ENCODE peak calls at places on chromosome 3, in ten cellular contexts. Q is naive thymus-derived CD4-positive, alpha-beta T cell; A is transverse colon; Y is CD4-positive, CD25-positive, alpha-beta regulatory T cell; U is Peyer's patch; V is OCI-LY7; I is heart right ventricle; E is GM23248; O is endodermal cell; S is mesenchymal stem cell. H is an unnamed sample.
A peak's percentile ranks its signal among the peaks of the same experiment; 100 is the strongest.

GRCh38 chr3:13845806-13846205 is 34.1 kb downstream of the WNT7A start:
- DNase-seq in S (no peak), E (no peak), Q (no peak), I (no peak), V (no peak), O (no peak), A (no peak), Y (no peak), U (no peak), H (no peak)

GRCh38 chr3:142210608-142211007 is 14.8 kb downstream of the GK5 start:
- DNase-seq in U (no peak), O (no peak), V (peak; percentile 23), I (no peak), Q (no peak), S (peak; percentile 41), E (peak; percentile 38), A (no peak), Y (no peak), H (no peak)

GRCh38 chr3:134795776-134796312 is 784 bp downstream of the EPHB1 start:
- DNase-seq in O (peak; percentile 86), Y (no peak), V (no peak), E (peak; percentile 71), U (no peak), I (no peak), A (no peak), S (peak; percentile 23), Q (no peak), H (no peak)

GRCh38 chr3:182682263-182683229 is 110.8 kb upstream of the ATP11B start:
- DNase-seq in E (peak; percentile 64), Q (peak; percentile 42), A (peak; percentile 77), O (peak; percentile 91), U (peak; percentile 74), Y (peak; percentile 17), V (peak; percentile 76), I (peak; percentile 47), S (peak; percentile 57), H (peak; percentile 30)

GRCh38 chr3:79258479-79258878 is 509.3 kb downstream of the ROBO1 start:
- DNase-seq in Y (no peak), A (no peak), Q (no peak), U (no peak), S (no peak), V (no peak), O (no peak), E (peak; percentile 74), I (no peak), H (no peak)

GRCh38 chr3:120111898-120112297 is 17.7 kb upstream of the GSK3B start:
- DNase-seq in A (no peak), Q (no peak), Y (no peak), O (no peak), E (no peak), I (no peak), S (no peak), U (no peak), V (no peak), H (peak; percentile 45)

GRCh38 chr3:52860424-52860768 is 25.6 kb upstream of the MUSTN1 start:
- DNase-seq in U (no peak), V (no peak), Y (no peak), E (no peak), O (no peak), S (no peak), I (no peak), Q (no peak), A (no peak), H (no peak)

GRCh38 chr3:127041264-127041820 is 58.4 kb downstream of the PLXNA1 start:
- DNase-seq in I (no peak), A (no peak), S (no peak), V (no peak), Y (no peak), U (peak; percentile 35), Q (no peak), O (no peak), E (no peak), H (no peak)

GRCh38 chr3:77320514-77320913 is 280.6 kb downstream of the ROBO2 start:
- DNase-seq in O (no peak), V (peak; percentile 37), I (no peak), Y (no peak), E (peak; percentile 52), U (no peak), S (peak; percentile 60), Q (no peak), A (no peak), H (no peak)

GRCh38 chr3:55988905-55989304 is 479.4 kb downstream of the ERC2 start:
- DNase-seq in E (no peak), O (no peak), S (no peak), Y (no peak), U (no peak), A (no peak), Q (no peak), I (peak; percentile 5), V (no peak), H (no peak)

GRCh38 chr3:83843716-83844115 is 1115.1 kb upstream of the CADM2 start:
- DNase-seq in E (no peak), U (no peak), S (no peak), V (no peak), Y (no peak), A (no peak), O (no peak), I (no peak), Q (no peak), H (no peak)

GRCh38 chr3:65689436-65689835 is 349.3 kb downstream of the MAGI1 start:
- DNase-seq in U (no peak), Y (no peak), S (no peak), V (no peak), Q (no peak), A (no peak), E (no peak), I (no peak), O (no peak), H (no peak)

GRCh38 chr3:36434682-36435426 is 54.5 kb downstream of the STAC start:
- DNase-seq in Y (no peak), V (no peak), O (no peak), I (no peak), A (no peak), E (peak; percentile 81), U (no peak), S (no peak), Q (no peak), H (no peak)

GRCh38 chr3:11539218-11539617 is 104.5 kb downstream of the VGLL4 start:
- DNase-seq in E (no peak), V (no peak), O (no peak), I (no peak), Y (no peak), U (no peak), A (no peak), S (no peak), Q (no peak), H (no peak)

GRCh38 chr3:140905557-140905956 is 36.1 kb upstream of the SLC25A36 start:
- DNase-seq in I (no peak), V (no peak), Y (no peak), S (no peak), A (no peak), U (no peak), E (peak; percentile 9), Q (no peak), O (no peak), H (no peak)

GRCh38 chr3:72388117-72388516 is 460.1 kb downstream of the SHQ1 start:
- DNase-seq in U (no peak), Y (no peak), A (no peak), I (no peak), E (no peak), O (no peak), S (no peak), Q (no peak), V (no peak), H (no peak)
- H3K36me3 ChIP-seq in U (no peaks in the 10 kb centered on the region), Y (no peaks in the 10 kb centered on the region), A (no peaks in the 10 kb centered on the region), I (no peaks in the 10 kb centered on the region), E (no peaks in the 10 kb centered on the region), O (no peaks in the 10 kb centered on the region), S (no peaks in the 10 kb centered on the region), Q (no peaks in the 10 kb centered on the region), V (no peaks in the 10 kb centered on the region), H (no peaks in the 10 kb centered on the region)

GRCh38 chr3:69806735-69807438 is 67.6 kb downstream of the MITF start:
- DNase-seq in U (no peak), Q (no peak), O (no peak), Y (no peak), I (no peak), E (peak; percentile 83), V (no peak), A (no peak), S (peak; percentile 88), H (no peak)
- H3K36me3 ChIP-seq in U (no peaks in the 10 kb centered on the region), Q (no peaks in the 10 kb centered on the region), O (no peaks in the 10 kb centered on the region), Y (no peaks in the 10 kb centered on the region), I (no peaks in the 10 kb centered on the region), E (no peaks in the 10 kb centered on the region), V (no peaks in the 10 kb centered on the region), A (no peaks in the 10 kb centered on the region), S (no peaks in the 10 kb centered on the region), H (no peaks in the 10 kb centered on the region)

GRCh38 chr3:45595364-45596154 is 1.0 kb downstream of the LIMD1 start:
- DNase-seq in S (no peak), I (peak; percentile 67), E (no peak), Y (no peak), U (peak; percentile 70), A (peak; percentile 73), O (no peak), V (peak; percentile 36), Q (no peak), H (peak; percentile 36)

GRCh38 chr3:45599424-45599886 is 4.9 kb downstream of the LIMD1 start:
- DNase-seq in I (no peak), O (no peak), Y (no peak), A (peak; percentile 51), S (no peak), V (no peak), U (no peak), E (no peak), Q (no peak), H (peak; percentile 39)

GRCh38 chr3:45596290-45596791 is 1.8 kb downstream of the LIMD1 start:
- DNase-seq in O (no peak), S (no peak), Q (no peak), E (no peak), I (no peak), U (no peak), A (peak; percentile 59), V (peak; percentile 97), Y (no peak), H (no peak)

GRCh38 chr3:45597166-45597565 is 2.6 kb downstream of the LIMD1 start:
- DNase-seq in V (peak; percentile 10), A (peak; percentile 24), U (no peak), O (no peak), Q (no peak), I (no peak), S (peak; percentile 30), Y (no peak), E (peak; percentile 71), H (no peak)

DNA sequence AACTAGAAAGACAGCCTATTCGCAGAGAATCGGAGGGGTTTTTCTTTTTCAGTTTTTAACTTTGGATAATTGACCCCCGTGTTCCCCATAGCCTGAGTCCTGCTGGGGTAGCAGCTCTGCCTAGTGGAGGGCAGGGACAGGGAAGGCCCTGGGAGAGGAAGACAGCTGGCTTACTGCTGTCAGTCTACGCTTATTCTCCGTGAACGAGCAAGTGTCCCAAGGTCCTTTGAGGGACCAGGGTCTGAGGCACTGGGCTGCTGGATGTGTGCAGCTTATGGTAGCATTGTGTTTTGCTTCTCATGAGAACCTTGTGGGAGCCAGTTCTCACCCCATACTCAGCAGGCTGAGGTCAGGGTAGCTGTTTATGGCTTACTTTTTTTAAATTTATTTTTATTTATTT is 3.0 kb downstream of the LIMD1 start:
- DNase-seq in U (no peak), Q (no peak), I (no peak), A (no peak), E (no peak), Y (no peak), V (peak; percentile 16), S (no peak), O (no peak), H (no peak)
- H3K36me3 ChIP-seq in U (peaks cover 3% of the 10 kb centered on the region), Q (no peaks in the 10 kb centered on the region), I (no peaks in the 10 kb centered on the region), A (no peaks in the 10 kb centered on the region), E (no peaks in the 10 kb centered on the region), Y (peaks cover 6% of the 10 kb centered on the region), V (no peaks in the 10 kb centered on the region), S (peaks cover 13% of the 10 kb centered on the region), O (peaks cover 9% of the 10 kb centered on the region), H (no peaks in the 10 kb centered on the region)

GRCh38 chr3:49992351-49992750 is 52.4 kb downstream of the RBM6 start:
- DNase-seq in O (no peak), U (no peak), E (no peak), Y (no peak), Q (no peak), I (no peak), V (no peak), S (no peak), A (no peak), H (no peak)
- H3K36me3 ChIP-seq in O (peaks cover 21% of the 10 kb centered on the region), U (peaks cover 36% of the 10 kb centered on the region), E (peaks cover 23% of the 10 kb centered on the region), Y (peaks cover 24% of the 10 kb centered on the region), Q (peaks cover 30% of the 10 kb centered on the region), I (peaks cover 11% of the 10 kb centered on the region), V (peaks cover 92% of the 10 kb centered on the region), S (peaks cover 6% of the 10 kb centered on the region), A (no peaks in the 10 kb centered on the region), H (no peaks in the 10 kb centered on the region)

H was measured in prostate gland.